ENCODE peak calls at places on chromosomes 16 and 17, in eight cellular contexts. L is tibial artery, F is coronary artery, W is WERI-Rb-1, T is astrocyte, E is neural crest cell, U is pancreas, M is K562. C is an unnamed sample.

GRCh38 chr17:62807812-62808575 is at the start of gene MARCHF10:
- DNase-seq in F (no peak), U (peak), E (no peak), M (peak), T (no peak), W (peak), L (no peak), C (no peak)

GRCh38 chr17:56594528-56595418 is 1.3 kb downstream of the NOG start:
- DNase-seq in M (no peak), E (peak), T (no peak), L (no peak), U (no peak), F (no peak), W (no peak), C (no peak)

GRCh38 chr17:607341-608060 is 107.1 kb downstream of the VPS53 start:
- DNase-seq in M (no peak), U (no peak), F (no peak), E (no peak), L (no peak), T (no peak), W (peak), C (no peak)

GRCh38 chr16:3045758-3046505 is 429 bp upstream of the MMP25 start:
- DNase-seq in M (peak), L (no peak), U (no peak), E (peak), W (no peak), F (no peak), T (no peak), C (no peak)

GRCh38 chr17:57412520-57413096 is 156.3 kb downstream of the MSI2 start:
- DNase-seq in M (no peak), F (no peak), E (no peak), T (no peak), L (no peak), W (no peak), U (no peak), C (no peak)

GRCh38 chr16:70788668-70789161 is 12.2 kb downstream of the VAC14 start:
- DNase-seq in L (no peak), F (no peak), U (no peak), W (no peak), T (no peak), M (no peak), E (no peak), C (no peak)

GRCh38 chr17:51764387-51764971 is 394.0 kb downstream of the CA10 start:
- DNase-seq in E (peak), T (peak), F (no peak), L (no peak), U (peak), W (peak), M (peak), C (no peak)

GRCh38 chr17:37322826-37323561 is 52.8 kb upstream of the C17orf78 start:
- DNase-seq in M (no peak), U (no peak), L (no peak), F (no peak), E (no peak), T (no peak), W (peak), C (no peak)

GRCh38 chr17:73387746-73388577 is 76.2 kb upstream of the CDC42EP4 start:
- DNase-seq in L (no peak), U (no peak), T (no peak), F (no peak), E (no peak), M (no peak), W (no peak), C (no peak)

GRCh38 chr16:11721781-11722467 is 20.7 kb downstream of the TXNDC11 start:
- DNase-seq in W (no peak), M (no peak), E (no peak), T (no peak), L (no peak), U (no peak), F (no peak), C (no peak)

GRCh38 chr16:30858111-30858495 is 35.8 kb downstream of the BCL7C start:
- DNase-seq in T (no peak), E (no peak), W (no peak), U (no peak), F (no peak), M (no peak), L (no peak), C (no peak)

GRCh38 chr16:11743308-11744074 is 834 bp upstream of the TXNDC11 start:
- DNase-seq in F (peak), W (no peak), T (peak), M (peak), L (peak), E (no peak), U (no peak), C (no peak)

GRCh38 chr16:73219176-73219575 is 171.2 kb upstream of the ZFHX3 start:
- DNase-seq in L (no peak), E (no peak), T (no peak), M (no peak), U (no peak), F (no peak), W (no peak), C (no peak)

GRCh38 chr16:73215482-73216377 is 167.8 kb upstream of the ZFHX3 start:
- DNase-seq in L (no peak), M (no peak), T (peak), W (no peak), F (no peak), U (no peak), E (no peak), C (no peak)

GRCh38 chr16:73216932-73217331 is 169.0 kb upstream of the ZFHX3 start:
- DNase-seq in U (no peak), E (no peak), F (no peak), T (no peak), M (no peak), W (no peak), L (no peak), C (no peak)

GRCh38 chr16:73214825-73215481 is 167.0 kb upstream of the ZFHX3 start:
- DNase-seq in M (no peak), U (no peak), W (no peak), L (no peak), E (no peak), T (peak), F (no peak), C (peak)

GRCh38 chr16:73217654-73218053 is 169.7 kb upstream of the ZFHX3 start:
- DNase-seq in L (no peak), M (no peak), U (no peak), W (no peak), T (no peak), E (no peak), F (no peak), C (no peak)
- TF ChIP-seq CTCF in L (peak), M (no peak), U (no peak), W (peak), T (peak), E (peak), F (no peak), C (no peak)

DNA sequence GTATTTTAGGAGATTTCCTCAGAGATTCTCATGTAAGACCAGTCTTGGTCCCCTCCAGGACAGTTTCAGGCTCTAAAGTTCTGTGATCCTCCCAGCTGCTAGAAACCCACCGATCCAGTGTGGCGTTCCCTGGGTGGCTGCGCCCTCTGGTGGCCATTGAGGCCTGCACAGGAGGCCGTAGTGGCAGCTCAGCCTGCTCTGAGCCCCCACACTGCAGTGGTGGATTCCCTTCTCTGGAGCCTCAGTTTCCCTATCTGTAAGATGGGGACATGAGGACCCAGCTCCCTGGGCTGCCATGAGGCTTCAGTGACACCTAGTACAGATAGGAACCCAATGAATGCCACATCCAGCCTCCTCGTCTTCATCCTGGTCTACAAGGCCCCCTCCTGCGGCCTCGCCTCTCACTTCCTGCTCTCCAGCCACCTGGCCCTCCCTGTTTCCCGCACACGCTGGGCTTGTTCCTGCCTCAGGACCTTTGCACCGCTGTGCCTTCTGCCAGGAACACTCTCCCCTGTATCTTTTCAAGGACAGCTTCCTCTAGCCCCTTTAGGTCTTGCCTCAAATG is 16.5 kb downstream of the CCDC102A start:
- DNase-seq in E (peak), M (peak), F (peak), U (peak), W (peak), T (no peak), L (peak), C (peak)
- TF ChIP-seq CTCF in E (peak), M (peak), F (peak), U (peak), W (peak), T (peak), L (peak), C (no peak)

GRCh38 chr17:71084838-71085237 is 915.5 kb downstream of the KCNJ2 start:
- DNase-seq in E (no peak), T (no peak), L (no peak), U (no peak), M (no peak), W (no peak), F (no peak), C (no peak)

GRCh38 chr17:71085238-71086033 is 916.1 kb downstream of the KCNJ2 start:
- DNase-seq in W (peak), M (no peak), U (no peak), E (peak), T (no peak), F (no peak), L (no peak), C (no peak)

GRCh38 chr17:71081666-71082065 is 912.3 kb downstream of the KCNJ2 start:
- DNase-seq in L (no peak), W (no peak), E (no peak), F (no peak), M (no peak), U (no peak), T (no peak), C (no peak)

GRCh38 chr17:71080937-71081336 is 911.6 kb downstream of the KCNJ2 start:
- DNase-seq in U (no peak), W (no peak), E (no peak), L (no peak), M (no peak), T (no peak), F (no peak), C (no peak)

DNA sequence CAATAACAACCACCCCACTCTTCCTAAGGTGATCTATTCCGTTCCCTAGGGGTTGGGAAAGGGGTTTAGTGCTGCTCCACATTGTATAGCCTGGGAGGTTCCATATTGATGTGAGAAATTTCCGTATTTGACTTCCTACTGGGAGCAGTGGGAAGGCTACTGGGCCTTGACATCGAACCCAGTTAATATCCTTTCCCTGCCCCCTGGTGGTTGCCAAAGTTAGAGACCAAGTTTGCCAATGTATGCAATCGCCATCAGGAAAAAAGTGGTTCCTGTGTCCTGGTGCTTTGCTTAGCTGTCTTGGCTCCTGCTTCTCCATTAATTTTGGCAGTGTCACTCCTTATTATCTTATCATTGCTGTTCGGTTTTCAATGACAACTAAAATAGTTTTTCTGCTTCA is 914.9 kb downstream of the KCNJ2 start:
- DNase-seq in T (no peak), M (peak), U (peak), E (peak), L (no peak), W (peak), F (no peak), C (no peak)
- TF ChIP-seq CTCF in T (peak), M (peak), U (no peak), E (peak), L (peak), W (peak), F (no peak), C (peak)

DNA sequence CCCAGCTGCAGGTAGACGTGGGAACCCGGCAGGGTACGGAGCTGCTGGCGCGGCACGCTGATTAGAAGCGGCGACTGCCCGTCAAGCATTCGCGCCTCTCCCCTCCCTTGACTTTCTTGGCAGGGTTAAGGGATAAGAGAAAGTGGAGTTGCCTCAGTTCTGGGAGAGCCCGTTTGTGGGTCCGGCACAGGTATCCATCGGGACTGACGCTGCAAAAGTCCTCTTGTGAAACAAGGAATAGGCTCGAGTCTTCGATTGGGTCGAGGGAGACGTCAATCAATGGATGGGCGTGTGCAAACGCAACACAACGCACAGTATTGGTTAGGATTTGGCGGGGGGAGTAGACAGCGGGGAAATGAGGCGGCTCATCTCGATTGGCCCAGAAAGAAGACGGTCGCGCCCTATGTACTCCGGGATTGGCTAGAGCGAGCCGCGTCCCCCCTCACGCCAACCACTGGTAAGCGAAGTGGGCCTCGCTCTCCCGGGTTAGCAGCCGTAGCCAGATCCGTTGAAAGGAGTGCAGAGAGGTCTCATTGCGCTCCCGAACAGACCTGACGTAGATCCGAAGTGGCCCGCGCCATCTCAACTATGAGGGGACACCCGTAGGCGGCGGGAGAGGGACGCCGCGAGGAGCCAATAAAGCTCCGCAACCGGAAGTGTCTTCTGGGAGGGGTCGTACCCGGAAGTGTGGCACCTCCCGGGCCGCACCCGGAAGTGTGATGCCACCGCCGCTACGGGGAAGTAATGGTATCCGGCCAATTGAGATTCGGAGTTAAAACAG is at the start of gene MON1B:
- DNase-seq in M (peak), F (peak), E (peak), T (peak), L (peak), U (peak), W (peak), C (peak)
- TF ChIP-seq CTCF in M (no peak), F (no peak), E (peak), T (no peak), L (peak), U (no peak), W (peak), C (no peak)

GRCh38 chr16:83345846-83346245 is 461.9 kb upstream of the HSBP1 start:
- DNase-seq in T (no peak), W (peak), U (no peak), F (no peak), E (no peak), M (no peak), L (no peak), C (no peak)

GRCh38 chr16:83353241-83353640 is 454.5 kb upstream of the HSBP1 start:
- DNase-seq in F (no peak), L (no peak), T (no peak), M (no peak), U (no peak), E (no peak), W (no peak), C (no peak)

GRCh38 chr16:83351846-83352245 is 455.9 kb upstream of the HSBP1 start:
- DNase-seq in L (no peak), U (no peak), F (no peak), W (no peak), M (no peak), E (no peak), T (peak), C (no peak)

GRCh38 chr16:83350466-83350865 is 457.3 kb upstream of the HSBP1 start:
- DNase-seq in E (no peak), M (no peak), L (no peak), T (no peak), U (no peak), F (no peak), W (no peak), C (no peak)

DNA sequence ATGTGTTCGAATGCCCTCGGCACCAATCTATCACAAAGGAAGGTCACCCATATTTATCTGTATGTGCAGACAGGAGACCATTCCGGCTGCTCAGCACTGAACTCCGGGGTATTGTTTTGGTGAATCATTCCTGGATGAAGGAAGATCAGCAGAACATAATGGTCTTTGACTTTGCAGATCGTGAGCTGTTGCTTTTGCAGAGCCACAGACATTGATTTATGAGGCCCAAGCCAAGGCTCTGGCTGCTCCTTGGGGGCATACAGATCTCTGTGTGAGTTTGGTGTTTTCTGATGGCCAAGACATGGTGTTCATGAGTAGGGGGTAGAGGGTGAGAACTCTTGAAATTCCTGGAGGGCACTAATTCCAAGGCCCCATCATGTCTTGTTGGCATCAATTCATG is 458.8 kb upstream of the HSBP1 start:
- DNase-seq in W (no peak), E (no peak), M (no peak), T (peak), F (no peak), U (no peak), L (no peak), C (no peak)
- TF ChIP-seq CTCF in W (no peak), E (no peak), M (no peak), T (no peak), F (no peak), U (no peak), L (no peak), C (no peak)

DNA sequence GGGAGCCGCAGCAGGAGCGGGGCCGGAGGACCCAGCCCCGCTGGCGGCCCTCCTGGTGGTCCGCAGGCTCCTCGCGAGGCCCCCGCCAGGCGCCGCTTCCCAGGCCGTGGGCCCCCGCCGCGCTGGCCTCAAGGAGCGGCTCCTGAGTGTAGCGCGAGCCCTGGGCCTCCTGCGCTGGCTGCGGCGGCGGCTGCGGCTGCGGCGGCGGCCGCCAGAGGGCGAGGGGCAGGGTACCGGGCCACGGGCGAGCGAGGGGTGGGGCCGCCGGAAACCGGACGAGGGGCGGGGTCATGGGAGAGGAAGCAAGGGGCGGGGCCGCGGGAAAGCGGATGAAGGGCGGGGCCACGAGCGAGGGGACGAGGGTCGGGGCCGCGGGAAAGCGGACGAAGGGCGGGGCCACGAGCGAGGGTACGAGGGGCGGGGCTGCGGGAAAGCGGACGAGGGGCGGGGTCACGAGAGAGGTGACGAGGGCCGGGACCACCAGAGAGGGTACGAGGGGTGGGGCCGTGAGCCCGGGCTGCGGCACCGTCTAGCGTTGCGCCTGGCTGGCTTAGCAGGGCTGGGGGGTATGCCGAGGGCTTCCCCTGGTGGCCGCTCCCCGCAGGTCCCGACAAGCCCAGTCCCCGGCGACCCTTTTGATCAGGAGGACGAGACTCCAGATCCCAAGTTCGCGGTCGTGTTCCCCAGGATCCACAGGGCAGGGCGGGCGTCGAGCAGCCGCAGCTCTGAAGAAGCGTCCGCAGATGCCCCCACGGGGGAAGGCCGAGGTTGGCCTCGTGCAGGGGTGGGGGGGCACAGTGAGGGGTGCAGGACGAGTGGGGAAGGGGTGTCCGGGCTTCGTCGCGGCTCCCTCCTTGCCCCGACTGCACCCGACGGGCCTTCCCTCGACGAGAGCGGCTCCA is 1.7 kb downstream of the MYO15B start:
- DNase-seq in F (peak), M (peak), U (peak), W (peak), E (peak), T (peak), L (peak), C (peak)
- TF ChIP-seq CTCF in F (peak), M (peak), U (peak), W (peak), E (peak), T (no peak), L (peak), C (peak)

DNA sequence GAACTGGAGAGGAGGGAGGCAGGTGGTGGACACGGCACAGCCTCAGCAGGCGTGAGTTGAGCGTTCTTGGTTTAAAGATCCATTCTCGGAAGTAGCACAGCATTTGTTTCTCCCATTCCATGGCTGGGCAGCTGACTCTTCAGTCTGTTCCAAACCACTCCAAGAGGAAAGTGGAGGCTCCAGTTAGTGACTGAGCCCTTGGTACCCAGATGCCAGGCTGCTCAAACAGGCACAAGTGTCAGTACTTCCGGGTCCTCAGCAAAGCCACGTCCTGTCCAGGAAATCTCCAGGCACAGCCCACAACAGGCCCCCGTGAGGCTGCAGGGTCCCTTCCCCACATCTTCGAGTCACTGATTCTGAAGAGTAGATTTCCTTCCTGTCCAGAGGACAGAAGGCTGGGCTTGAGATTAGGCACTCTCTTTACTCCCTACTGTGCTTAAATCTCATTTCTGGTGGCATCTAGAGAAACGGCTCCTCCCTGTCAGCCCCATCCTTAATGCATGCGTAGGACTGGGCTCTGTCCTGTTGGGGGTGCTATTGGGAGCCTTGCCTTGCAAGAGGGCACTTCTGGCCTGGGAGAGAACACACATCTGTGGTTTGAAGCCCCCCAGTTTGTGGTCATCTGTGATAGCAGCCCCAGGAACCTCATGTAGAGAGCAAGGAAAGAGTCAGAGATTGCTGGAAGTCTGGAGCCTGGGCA is 39.7 kb upstream of the NAT9 start:
- DNase-seq in T (no peak), L (no peak), M (peak), W (peak), E (no peak), F (no peak), U (no peak), C (no peak)
- TF ChIP-seq CTCF in T (no peak), L (no peak), M (peak), W (peak), E (peak), F (no peak), U (no peak), C (no peak)

GRCh38 chr17:6862122-6862521 is 30.6 kb upstream of the TEKT1 start:
- DNase-seq in E (no peak), L (no peak), U (no peak), M (no peak), T (no peak), W (no peak), F (no peak), C (no peak)
- TF ChIP-seq CTCF in E (no peak), L (no peak), U (no peak), M (no peak), T (no peak), W (no peak), F (no peak), C (no peak)

C was measured in AG09319.